ENCODE peak calls at places on chromosomes 7 and 10, in nine cellular contexts. N is RWPE1; S is activated CD4-positive, alpha-beta T cell treated with anti-CD3 and anti-CD28 coated beads, Interleukin-2, amount 50 U/mL, for 4 hours; E is naive thymus-derived CD8-positive, alpha-beta T cell; A is mesendoderm; B is T follicular helper cell; Y is activated naive CD4-positive, alpha-beta T cell; M is hippocampal formation; U is activated CD8-positive, alpha-beta memory T cell treated with anti-CD3 and anti-CD28 coated beads, Interleukin-2, amount 50 U/mL, for 48 hours. Q is an unnamed sample.

GRCh38 chr7:146875222-146875785 is 758.7 kb downstream of the CNTNAP2 start:
- DNase-seq in N (no peak), S (no peak), E (no peak), A (peak), B (no peak), Y (no peak), M (no peak), U (no peak), Q (no peak)

GRCh38 chr7:147510913-147511312 is 1079.7 kb upstream of the C7orf33 start:
- DNase-seq in N (no peak), S (no peak), E (no peak), A (no peak), B (no peak), Y (no peak), M (no peak), U (no peak), Q (no peak)

GRCh38 chr10:61336831-61337230 is 116.3 kb downstream of the TMEM26 start:
- DNase-seq in N (no peak), S (no peak), E (no peak), A (no peak), B (no peak), Y (no peak), M (no peak), U (no peak), Q (no peak)

GRCh38 chr7:105935250-105935649 is 27.8 kb upstream of the CDHR3 start:
- DNase-seq in N (no peak), S (no peak), E (no peak), A (no peak), B (no peak), Y (no peak), M (no peak), U (no peak), Q (no peak)

GRCh38 chr10:116221053-116221452 is 52.0 kb downstream of the GFRA1 start:
- DNase-seq in N (no peak), S (no peak), E (no peak), A (no peak), B (no peak), Y (no peak), M (no peak), U (no peak), Q (no peak)

GRCh38 chr7:99943641-99944507 is 14.5 kb upstream of the GJC3 start:
- DNase-seq in N (no peak), S (no peak), E (no peak), A (peak), B (no peak), Y (no peak), M (no peak), U (no peak), Q (no peak)

GRCh38 chr7:84783161-84783803 is 403.6 kb downstream of the SEMA3D start:
- DNase-seq in N (no peak), S (no peak), E (no peak), A (no peak), B (no peak), Y (no peak), M (no peak), U (no peak), Q (no peak)

GRCh38 chr7:37832194-37832593 is 16.2 kb upstream of the NME8 start:
- DNase-seq in N (peak), S (no peak), E (no peak), A (no peak), B (no peak), Y (no peak), M (peak), U (no peak), Q (no peak)

GRCh38 chr7:16347461-16348192 is 73.7 kb downstream of the CRPPA start:
- DNase-seq in N (no peak), S (no peak), E (no peak), A (peak), B (no peak), Y (no peak), M (no peak), U (no peak), Q (no peak)

GRCh38 chr7:27160147-27160545 is 3.7 kb upstream of the HOXA7 start:
- DNase-seq in N (no peak), S (no peak), E (no peak), A (no peak), B (no peak), Y (no peak), M (no peak), U (peak), Q (no peak)

GRCh38 chr7:50595538-50596102 is 30.4 kb upstream of the DDC start:
- DNase-seq in N (peak), S (no peak), E (no peak), A (peak), B (no peak), Y (no peak), M (peak), U (no peak), Q (no peak)

GRCh38 chr10:101778781-101779543 is 3.0 kb upstream of the FGF8 start:
- DNase-seq in N (no peak), S (no peak), E (no peak), A (peak), B (no peak), Y (no peak), M (no peak), U (peak), Q (no peak)

GRCh38 chr7:40717242-40717641 is 582.4 kb downstream of the SUGCT start:
- DNase-seq in N (peak), S (no peak), E (no peak), A (peak), B (no peak), Y (no peak), M (no peak), U (no peak), Q (peak)

GRCh38 chr10:788796-789748 is 99.6 kb upstream of the DIP2C start:
- DNase-seq in N (peak), S (peak), E (no peak), A (peak), B (no peak), Y (no peak), M (peak), U (peak), Q (peak)